ENCODE peak calls at places on chromosomes 4 and X, in four cellular contexts. R is CD8-positive, alpha-beta memory T cell; K is IMR-90; U is neural progenitor cell. M is an unnamed sample.

GRCh38 chr4:138953962-138954371 is 61.6 kb upstream of the NOCT start:
- DNase-seq in R (no peak), K (peak; percentile 86), U (no peak), M (no peak)

GRCh38 chr4:94419956-94420355 is 31.8 kb upstream of the PDLIM5 start:
- DNase-seq in R (no peak), K (peak; percentile 78), U (no peak), M (no peak)

GRCh38 chrX:37370499-37371141 is 21.5 kb downstream of the PRRG1 start:
- DNase-seq in R (no peak), K (no peak), U (no peak), M (no peak)

GRCh38 chr4:1305781-1306455 is 16.2 kb downstream of the MAEA start:
- DNase-seq in R (no peak), K (no peak), U (no peak), M (no peak)

GRCh38 chrX:152020895-152021294 is 46.4 kb upstream of the GABRE start:
- DNase-seq in R (no peak), K (no peak), U (no peak), M (no peak)

GRCh38 chr4:89904524-89904923 is 9.9 kb downstream of the MMRN1 start:
- DNase-seq in R (no peak), K (no peak), U (no peak), M (no peak)

GRCh38 chr4:124070688-124071484 is 641.6 kb downstream of the ANKRD50 start:
- DNase-seq in R (no peak), K (peak; percentile 19), U (no peak), M (no peak)

GRCh38 chr4:113998026-113998425 is 18.6 kb upstream of the ARSJ start:
- DNase-seq in R (no peak), K (no peak), U (no peak), M (no peak)

GRCh38 chr4:176063718-176064117 is 1.9 kb upstream of the WDR17 start:
- DNase-seq in R (no peak), K (no peak), U (no peak), M (no peak)

GRCh38 chr4:80226091-80226490 is 28.8 kb downstream of the PRDM8 start:
- DNase-seq in R (no peak), K (no peak), U (no peak), M (no peak)

GRCh38 chr4:23746672-23747071 is 143.2 kb downstream of the PPARGC1A start:
- DNase-seq in R (no peak), K (no peak), U (no peak), M (no peak)

GRCh38 chr4:25696409-25696808 is 40.8 kb downstream of the SLC34A2 start:
- DNase-seq in R (no peak), K (no peak), U (no peak), M (no peak)

GRCh38 chr4:82275431-82276423 is 98.1 kb downstream of the HNRNPD start:
- DNase-seq in R (no peak), K (no peak), U (no peak), M (no peak)

GRCh38 chrX:13125188-13125587 is 80.8 kb upstream of the FAM9C start:
- DNase-seq in R (no peak), K (no peak), U (no peak), M (no peak)

GRCh38 chr4:155353923-155354540 is 22.7 kb downstream of the MAP9 start:
- DNase-seq in R (no peak), K (peak; percentile 46), U (peak; percentile 80), M (peak; percentile 93)

GRCh38 chrX:375181-376036 is 11.3 kb downstream of the PPP2R3B start:
- DNase-seq in R (no peak), K (no peak), U (no peak), M (no peak)

GRCh38 chr4:88478247-88478646 is 21.3 kb downstream of the HERC5 start:
- DNase-seq in R (no peak), K (no peak), U (no peak), M (no peak)

GRCh38 chr4:88477229-88477860 is 20.4 kb downstream of the HERC5 start:
- DNase-seq in R (no peak), K (no peak), U (no peak), M (no peak)

DNA sequence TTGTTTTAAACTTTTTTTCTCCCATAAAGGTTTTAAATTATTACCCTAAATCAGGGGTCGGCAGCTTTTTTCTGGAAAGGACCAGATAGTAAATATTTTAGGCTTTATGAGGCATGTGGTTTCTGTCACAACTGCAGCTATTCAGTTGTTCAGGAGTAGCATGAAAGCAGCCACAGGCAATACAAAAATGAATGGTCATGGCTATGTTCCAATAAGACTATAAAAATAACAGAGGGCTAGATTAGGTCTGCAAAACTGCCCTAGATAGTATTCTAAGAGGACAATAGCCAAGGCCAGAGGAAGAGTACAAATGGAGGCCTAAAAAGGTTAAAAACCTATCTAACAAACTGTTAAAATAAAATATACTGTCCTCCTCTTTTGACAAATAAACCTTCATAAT is 24.6 kb downstream of the HERC5 start:
- DNase-seq in R (no peak), K (no peak), U (no peak), M (no peak)
- H3K4me3 ChIP-seq in R (no peak overlapping the region), K (no peak overlapping the region), U (no peak overlapping the region), M (no peak overlapping the region)

GRCh38 chr4:40375620-40376019 is 40.5 kb downstream of the CHRNA9 start:
- DNase-seq in R (no peak), K (no peak), U (no peak), M (no peak)

GRCh38 chr4:40379248-40379647 is 44.1 kb downstream of the CHRNA9 start:
- DNase-seq in R (no peak), K (no peak), U (no peak), M (no peak)

GRCh38 chr4:40378619-40379018 is 43.5 kb downstream of the CHRNA9 start:
- DNase-seq in R (no peak), K (no peak), U (no peak), M (no peak)

GRCh38 chr4:40377462-40378385 is 42.6 kb downstream of the CHRNA9 start:
- DNase-seq in R (no peak), K (peak; percentile 27), U (no peak), M (no peak)

DNA sequence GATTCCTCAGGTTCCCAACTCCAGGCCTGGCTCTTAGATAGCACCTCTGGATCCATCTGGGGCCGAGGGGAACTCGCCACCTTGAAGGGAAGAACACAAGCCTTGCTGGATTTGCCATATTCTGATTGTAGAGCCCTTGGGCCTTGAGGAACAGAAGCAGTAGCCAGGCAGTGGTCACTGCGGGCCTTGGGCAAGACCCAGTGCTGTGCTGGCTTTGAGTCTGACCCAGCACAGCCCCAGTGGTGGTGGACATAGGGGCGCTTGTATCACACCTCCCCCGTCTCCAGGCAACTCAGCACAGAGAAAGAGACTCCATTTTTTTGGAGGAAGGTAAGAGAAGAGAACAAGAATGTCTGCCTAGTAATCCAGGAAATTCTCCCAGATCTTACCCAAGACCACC is 45.5 kb downstream of the CHRNA9 start:
- DNase-seq in R (no peak), K (no peak), U (no peak), M (no peak)
- H3K4me1 ChIP-seq in R (no peaks in the 10 kb centered on the region), K (no peaks in the 10 kb centered on the region), U (no peaks in the 10 kb centered on the region), M (no peaks in the 10 kb centered on the region)

GRCh38 chr4:147250062-147250461 is 230.8 kb upstream of the EDNRA start:
- DNase-seq in R (no peak), K (no peak), U (no peak), M (no peak)
- H3K27me3 ChIP-seq in R (no peaks in the 10 kb centered on the region), K (no peaks in the 10 kb centered on the region), U (no peaks in the 10 kb centered on the region), M (no peaks in the 10 kb centered on the region)

DNA sequence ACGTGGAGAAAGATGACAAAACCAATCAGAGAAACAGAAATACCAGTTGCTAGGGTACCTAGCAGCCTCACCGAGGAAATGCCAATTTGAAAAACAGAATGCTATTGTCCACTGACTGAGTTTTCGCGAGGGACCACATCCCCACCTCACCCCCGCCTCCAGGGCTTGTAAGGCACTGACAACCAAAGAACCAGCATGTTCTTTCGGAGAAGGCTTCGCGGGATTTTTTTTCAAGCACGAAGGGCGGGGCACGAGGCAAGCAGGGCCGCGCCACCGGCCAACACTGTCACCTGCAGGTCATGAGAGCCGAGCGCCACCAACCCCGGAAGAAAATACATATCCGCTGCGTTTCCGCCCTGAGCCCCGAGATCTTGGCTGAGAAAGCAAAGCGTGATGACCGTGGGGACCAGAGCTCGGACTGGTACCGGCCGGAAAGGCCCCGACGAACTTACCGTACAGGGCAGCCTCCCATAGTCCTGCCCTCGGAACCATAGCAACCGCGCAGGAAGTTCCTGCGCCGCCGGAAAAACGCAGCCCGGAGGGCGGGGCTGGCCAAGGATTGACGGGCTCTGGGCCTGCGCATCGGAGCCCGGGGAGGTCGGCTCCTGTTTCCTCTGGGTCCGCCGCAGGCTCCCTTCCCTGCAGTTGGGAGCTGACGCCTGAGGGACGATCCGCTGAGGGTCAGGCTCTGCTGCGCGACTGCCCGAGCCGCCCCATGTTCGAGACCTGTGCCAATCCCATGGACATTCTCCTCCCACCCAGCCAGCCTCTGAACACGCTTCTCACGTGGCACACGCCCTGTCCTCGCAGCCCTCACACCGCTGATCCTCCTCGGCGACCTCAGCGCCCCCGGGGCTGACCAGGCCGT is 59.2 kb upstream of the PAGE5 start:
- DNase-seq in R (peak; percentile 90), K (peak; percentile 84), U (peak; percentile 92), M (peak; percentile 96)
- H3K4me3 ChIP-seq in R (peak overlapping the region; percentile 79), K (peak overlapping the region; percentile 87), U (peak overlapping the region; percentile 68), M (peak overlapping the region; percentile 48)

GRCh38 chr4:184387351-184387750 is 87.0 kb downstream of the IRF2 start:
- DNase-seq in R (no peak), K (no peak), U (no peak), M (no peak)
- H3K4me1 ChIP-seq in R (peaks cover 41% of the 10 kb centered on the region), K (peaks cover 24% of the 10 kb centered on the region), U (peaks cover 56% of the 10 kb centered on the region), M (peaks cover 37% of the 10 kb centered on the region)

GRCh38 chr4:4853371-4853823 is 6.1 kb upstream of the MSX1 start:
- DNase-seq in R (no peak), K (no peak), U (peak; percentile 25), M (no peak)
- H3K27me3 ChIP-seq in R (peaks cover 52% of the 10 kb centered on the region), K (peaks cover 45% of the 10 kb centered on the region), U (peaks cover 100% of the 10 kb centered on the region), M (no peaks in the 10 kb centered on the region)

DNA sequence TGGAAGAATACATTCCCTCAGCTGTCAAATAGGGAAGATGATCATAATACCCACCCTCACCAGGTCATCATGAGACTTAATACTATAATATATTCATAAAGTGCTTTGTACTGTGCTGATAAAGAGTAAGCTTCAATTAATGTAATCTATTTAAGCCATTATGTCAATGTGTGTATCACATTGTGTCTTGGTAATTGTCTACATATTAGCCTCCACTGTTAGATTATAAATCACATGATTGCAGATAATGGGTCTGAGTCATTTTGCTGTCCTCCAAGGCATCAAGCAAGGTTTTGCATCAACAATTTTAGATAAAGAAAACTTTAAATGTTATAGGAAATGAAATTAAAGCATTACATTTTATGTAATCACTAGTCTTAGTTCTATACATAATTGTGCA is 45.2 kb upstream of the CEP135 start:
- DNase-seq in R (no peak), K (no peak), U (no peak), M (no peak)
- H3K4me3 ChIP-seq in R (no peak overlapping the region), K (no peak overlapping the region), U (no peak overlapping the region), M (no peak overlapping the region)